ENCODE peak calls at places on chromosomes 13 and 19, in four cellular contexts. O, P, G and J are unnamed samples.

GRCh38 chr19:40778865-40779284 is 828 bp downstream of the RAB4B start:
- DNase-seq in O (no peak), P (no peak), G (no peak), J (no peak)

GRCh38 chr13:54536112-54536511 is 1507.5 kb downstream of the OLFM4 start:
- DNase-seq in O (no peak), P (no peak), G (peak; percentile 2), J (no peak)

GRCh38 chr13:50448535-50448981 is 394.9 kb downstream of the DLEU7 start:
- DNase-seq in O (no peak), P (no peak), G (peak; percentile 8), J (no peak)

GRCh38 chr13:112905619-112905989 is 63.4 kb upstream of the MCF2L start:
- DNase-seq in O (no peak), P (no peak), G (no peak), J (no peak)

GRCh38 chr19:1315470-1316166 is 29.9 kb downstream of the EFNA2 start:
- DNase-seq in O (peak; percentile 40), P (no peak), G (peak; percentile 50), J (no peak)

GRCh38 chr13:25630327-25630726 is 258.6 kb downstream of the ATP8A2 start:
- DNase-seq in O (no peak), P (no peak), G (no peak), J (no peak)

GRCh38 chr13:75480691-75481175 is 1.2 kb downstream of the TBC1D4 start:
- DNase-seq in O (peak; percentile 63), P (peak; percentile 16), G (peak; percentile 87), J (no peak)

GRCh38 chr19:42303101-42303464 is 659 bp upstream of the PAFAH1B3 start:
- DNase-seq in O (no peak), P (no peak), G (no peak), J (no peak)

GRCh38 chr19:2315818-2316353 is 7.9 kb upstream of the LINGO3 start:
- DNase-seq in O (peak; percentile 63), P (peak; percentile 33), G (peak; percentile 46), J (peak; percentile 50)

GRCh38 chr13:39892731-39893293 is 237.3 kb downstream of the COG6 start:
- DNase-seq in O (no peak), P (no peak), G (no peak), J (no peak)

GRCh38 chr13:22176968-22177545 is 506.2 kb downstream of the FGF9 start:
- DNase-seq in O (peak; percentile 7), P (no peak), G (no peak), J (no peak)

GRCh38 chr13:19633340-19634128 is at the start of gene MPHOSPH8:
- DNase-seq in O (peak; percentile 97), P (peak; percentile 91), G (peak; percentile 98), J (peak; percentile 80)

GRCh38 chr19:53877361-53877766 is 4.6 kb upstream of the PRKCG start:
- DNase-seq in O (no peak), P (no peak), G (no peak), J (no peak)

GRCh38 chr19:1931445-1931844 is 9.5 kb upstream of the CSNK1G2 start:
- DNase-seq in O (no peak), P (no peak), G (no peak), J (no peak)

GRCh38 chr19:16587031-16588023 is 15.1 kb upstream of the SLC35E1 start:
- DNase-seq in O (peak; percentile 9), P (peak; percentile 32), G (no peak), J (peak; percentile 77)

GRCh38 chr13:23674795-23675640 is 104.8 kb downstream of the TNFRSF19 start:
- DNase-seq in O (peak; percentile 99), P (no peak), G (peak; percentile 95), J (no peak)

DNA sequence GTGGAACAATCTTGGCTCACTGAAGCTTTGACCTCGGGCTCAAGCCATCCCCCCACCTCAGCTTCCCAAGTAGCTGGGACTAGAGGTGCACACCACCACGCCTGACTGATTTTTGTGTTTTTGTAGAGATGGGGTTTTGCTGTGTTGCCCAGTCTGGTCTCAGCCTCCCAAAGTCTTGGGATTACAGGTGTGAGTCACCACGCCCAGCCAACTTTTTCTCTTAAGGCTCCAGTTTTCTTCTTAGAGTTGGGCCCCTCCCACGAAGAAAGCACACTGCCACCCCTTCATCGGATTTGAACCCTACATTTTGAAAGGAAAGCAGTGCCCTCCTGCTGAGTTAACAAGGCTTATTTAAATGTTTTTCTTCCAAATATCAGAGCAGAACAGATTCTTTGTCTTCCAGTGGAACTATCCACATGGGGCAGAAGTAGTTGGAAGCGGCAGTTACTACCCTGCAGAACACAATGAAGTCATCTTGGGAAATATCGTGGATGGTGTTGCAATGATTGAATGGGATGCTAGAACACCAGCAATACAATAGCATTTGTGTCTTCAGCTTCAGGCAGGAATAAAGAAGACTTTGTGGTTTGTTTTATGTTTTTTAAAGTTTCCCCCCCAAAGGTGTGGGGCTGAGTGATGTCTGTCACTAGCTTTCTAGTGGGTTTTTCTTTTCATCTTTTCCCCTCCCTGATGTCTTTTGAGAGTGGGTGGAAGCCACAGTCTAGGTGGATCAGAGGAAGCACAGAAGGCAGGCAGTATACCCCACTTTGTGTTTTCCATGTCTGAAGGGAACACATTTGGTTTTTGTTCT is 8.9 kb downstream of the ACTN4 start:
- DNase-seq in O (peak; percentile 68), P (no peak), G (peak; percentile 32), J (no peak)
- TF ChIP-seq CTCF in O (no peak), P (no peak), G (no peak), J (no peak)

GRCh38 chr13:109764474-109765292 is 21.7 kb downstream of the IRS2 start:
- DNase-seq in O (no peak), P (no peak), G (no peak), J (no peak)

GRCh38 chr13:109761695-109762094 is 24.7 kb downstream of the IRS2 start:
- DNase-seq in O (no peak), P (no peak), G (no peak), J (no peak)

GRCh38 chr13:109764045-109764444 is 22.3 kb downstream of the IRS2 start:
- DNase-seq in O (no peak), P (no peak), G (no peak), J (no peak)

GRCh38 chr13:109760951-109761350 is 25.4 kb downstream of the IRS2 start:
- DNase-seq in O (no peak), P (no peak), G (no peak), J (no peak)

GRCh38 chr13:109762791-109763190 is 23.6 kb downstream of the IRS2 start:
- DNase-seq in O (no peak), P (no peak), G (no peak), J (no peak)
- H3K36me3 ChIP-seq in O (no peaks in the 10 kb centered on the region), P (no peaks in the 10 kb centered on the region), G (no peaks in the 10 kb centered on the region), J (peaks cover 66% of the 10 kb centered on the region)

GRCh38 chr19:35126624-35126959 is 8.3 kb downstream of the LGI4 start:
- DNase-seq in O (no peak), P (no peak), G (no peak), J (no peak)
- H3K4me1 ChIP-seq in O (peaks cover 13% of the 10 kb centered on the region), P (no peaks in the 10 kb centered on the region), G (peaks cover 28% of the 10 kb centered on the region), J (peaks cover 13% of the 10 kb centered on the region)

DNA sequence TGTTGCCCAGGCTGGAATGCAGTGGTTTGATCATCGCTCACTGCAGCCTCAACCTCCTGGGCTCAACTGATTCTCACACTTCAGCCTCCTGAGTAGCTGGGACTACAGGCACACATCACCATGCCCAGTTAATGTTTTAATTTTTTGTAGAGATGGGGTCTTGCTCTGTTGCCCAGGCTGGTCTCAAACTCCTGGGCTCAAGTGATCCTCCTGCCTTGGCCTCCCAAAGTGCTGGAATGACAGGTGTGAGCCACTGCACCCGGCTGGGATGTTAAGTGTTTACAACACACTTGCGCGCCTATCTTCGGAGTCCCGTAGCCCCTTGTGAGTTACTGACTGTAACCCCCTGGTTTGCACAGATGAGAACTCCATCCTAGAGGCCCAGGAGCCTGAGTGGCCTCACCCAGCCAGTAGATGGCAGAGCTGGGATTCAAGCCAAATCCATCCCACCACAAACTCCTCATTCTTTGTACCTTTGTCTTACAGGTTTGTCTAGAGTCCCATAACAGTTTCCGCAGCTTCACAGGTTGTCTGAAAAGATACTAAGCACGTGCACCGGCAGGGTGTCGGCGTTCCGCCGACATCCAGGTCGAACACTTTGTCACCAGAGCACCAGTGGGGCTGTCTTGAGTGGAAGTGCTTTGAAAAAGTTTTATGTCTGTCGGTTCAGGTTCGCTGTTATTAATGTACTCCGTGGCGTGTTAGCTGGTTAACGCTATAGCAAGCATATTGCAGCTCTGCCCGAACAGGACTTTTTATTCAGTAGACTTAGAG is 14.7 kb downstream of the MAG start:
- DNase-seq in O (no peak), P (no peak), G (peak; percentile 50), J (no peak)
- TF ChIP-seq CTCF in O (peak; percentile 20), P (no peak), G (peak; percentile 43), J (no peak)

GRCh38 chr13:110471156-110471832 is 90.2 kb downstream of the RAB20 start:
- DNase-seq in O (no peak), P (no peak), G (no peak), J (no peak)

GRCh38 chr13:110468986-110469495 is 92.5 kb downstream of the RAB20 start:
- DNase-seq in O (no peak), P (no peak), G (no peak), J (no peak)

GRCh38 chr13:110469597-110469996 is 91.9 kb downstream of the RAB20 start:
- DNase-seq in O (no peak), P (no peak), G (no peak), J (no peak)

GRCh38 chr13:110471833-110472162 is 89.7 kb downstream of the RAB20 start:
- DNase-seq in O (peak; percentile 31), P (no peak), G (no peak), J (peak; percentile 56)

GRCh38 chr13:110470272-110471009 is 91.1 kb downstream of the RAB20 start:
- DNase-seq in O (no peak), P (no peak), G (no peak), J (no peak)
- H3K36me3 ChIP-seq in O (peaks cover 12% of the 10 kb centered on the region), P (no peaks in the 10 kb centered on the region), G (no peaks in the 10 kb centered on the region), J (peaks cover 94% of the 10 kb centered on the region)

DNA sequence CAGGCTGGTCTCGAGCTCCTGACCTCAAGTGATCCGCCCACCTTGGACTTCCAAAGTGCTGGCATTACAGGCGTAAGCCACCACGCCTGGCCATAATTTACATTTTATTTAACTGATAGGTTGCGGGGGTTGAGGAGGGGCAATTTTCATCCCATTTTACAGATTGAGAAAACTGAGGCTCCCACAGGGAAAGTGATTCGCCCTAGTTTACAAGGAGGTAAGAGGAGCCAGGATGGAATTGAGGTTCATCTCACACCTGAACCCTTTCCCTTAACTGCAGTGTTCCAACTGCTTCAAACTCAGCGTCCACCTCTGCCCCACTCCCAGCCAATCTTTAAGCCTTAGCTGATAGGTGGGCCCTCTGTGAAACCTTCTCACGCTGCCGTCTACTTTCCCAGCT is 4.0 kb upstream of the NAPA start:
- DNase-seq in O (no peak), P (no peak), G (no peak), J (no peak)
- H3K4me1 ChIP-seq in O (no peaks in the 10 kb centered on the region), P (no peaks in the 10 kb centered on the region), G (peaks cover 6% of the 10 kb centered on the region), J (no peaks in the 10 kb centered on the region)

DNA sequence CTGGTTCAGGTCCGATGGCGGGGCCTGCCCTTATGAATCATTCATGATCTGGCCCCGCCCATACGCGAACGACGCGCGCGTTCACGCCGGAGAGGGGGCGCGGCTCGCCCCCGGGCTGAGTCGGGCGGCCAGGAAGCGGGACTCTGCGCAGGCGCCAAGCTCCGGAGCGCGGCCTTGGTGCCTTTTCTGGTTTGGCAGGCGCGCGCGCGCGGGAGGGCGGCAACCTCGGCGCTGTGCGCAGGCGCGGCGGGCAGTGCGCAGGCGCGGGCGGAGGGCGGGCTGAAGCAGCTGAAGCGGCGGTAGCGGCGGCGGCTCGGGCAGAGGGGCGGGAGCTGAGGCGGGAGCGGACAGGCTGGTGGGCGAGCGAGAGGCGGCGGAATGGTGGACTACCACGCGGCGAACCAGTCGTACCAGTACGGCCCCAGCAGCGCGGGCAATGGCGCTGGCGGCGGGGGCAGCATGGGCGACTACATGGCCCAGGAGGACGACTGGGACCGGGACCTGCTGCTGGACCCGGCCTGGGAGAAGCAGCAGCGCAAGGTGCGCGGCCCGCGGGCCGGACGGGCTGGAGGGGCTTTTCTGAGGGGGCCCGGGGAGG is at the start of gene ACTN4:
- DNase-seq in O (peak; percentile 95), P (peak; percentile 98), G (peak; percentile 95), J (peak; percentile 99)
- TF ChIP-seq CTCF in O (no peak), P (no peak), G (no peak), J (no peak)